ENCODE peak calls at places on chromosome 14, in seven cellular contexts. One of them, this sample, is unnamed.

GRCh38 chr14:64612021-64612380 is 62.2 kb downstream of the PPP1R36 start:
- DNase-seq in uterus: no peak
- DNase-seq in A549: peak; percentile 47
- DNase-seq in pancreas: no peak
- DNase-seq in iPS DF 6.9: no peak
- DNase-seq in CD4-positive, alpha-beta memory T cell: no peak
- DNase-seq in BE2C: no peak
- DNase-seq in this sample: no peak

GRCh38 chr14:57656853-57657252 is 163.2 kb upstream of the CCDC198 start:
- DNase-seq in uterus: no peak
- DNase-seq in A549: no peak
- DNase-seq in pancreas: no peak
- DNase-seq in iPS DF 6.9: no peak
- DNase-seq in CD4-positive, alpha-beta memory T cell: no peak
- DNase-seq in BE2C: no peak
- DNase-seq in this sample: no peak

GRCh38 chr14:71400821-71401447 is 493.7 kb downstream of the PCNX1 start:
- DNase-seq in uterus: no peak
- DNase-seq in A549: no peak
- DNase-seq in pancreas: no peak
- DNase-seq in iPS DF 6.9: no peak
- DNase-seq in CD4-positive, alpha-beta memory T cell: no peak
- DNase-seq in BE2C: no peak
- DNase-seq in this sample: no peak

GRCh38 chr14:53126705-53127104 is 26.4 kb downstream of the DDHD1 start:
- DNase-seq in uterus: no peak
- DNase-seq in A549: no peak
- DNase-seq in pancreas: no peak
- DNase-seq in iPS DF 6.9: no peak
- DNase-seq in CD4-positive, alpha-beta memory T cell: no peak
- DNase-seq in BE2C: no peak
- DNase-seq in this sample: peak; percentile 74

GRCh38 chr14:98692832-98693231 is 579.2 kb downstream of the BCL11B start:
- DNase-seq in uterus: no peak
- DNase-seq in A549: no peak
- DNase-seq in pancreas: no peak
- DNase-seq in iPS DF 6.9: no peak
- DNase-seq in CD4-positive, alpha-beta memory T cell: no peak
- DNase-seq in BE2C: no peak
- DNase-seq in this sample: no peak

GRCh38 chr14:101562659-101563351 is 1.5 kb downstream of the DIO3 start:
- DNase-seq in uterus: no peak
- DNase-seq in A549: no peak
- DNase-seq in pancreas: no peak
- DNase-seq in iPS DF 6.9: no peak
- DNase-seq in CD4-positive, alpha-beta memory T cell: no peak
- DNase-seq in BE2C: no peak
- DNase-seq in this sample: no peak

GRCh38 chr14:100199240-100199860 is 39.6 kb upstream of the YY1 start:
- DNase-seq in uterus: no peak
- DNase-seq in A549: no peak
- DNase-seq in pancreas: no peak
- DNase-seq in iPS DF 6.9: no peak
- DNase-seq in CD4-positive, alpha-beta memory T cell: no peak
- DNase-seq in BE2C: no peak
- DNase-seq in this sample: no peak

GRCh38 chr14:72172597-72172996 is 240.4 kb downstream of the RGS6 start:
- DNase-seq in uterus: no peak
- DNase-seq in A549: no peak
- DNase-seq in pancreas: no peak
- DNase-seq in iPS DF 6.9: no peak
- DNase-seq in CD4-positive, alpha-beta memory T cell: no peak
- DNase-seq in BE2C: no peak
- DNase-seq in this sample: no peak

GRCh38 chr14:100306256-100306505 is at the start of gene SLC25A29:
- DNase-seq in uterus: no peak
- DNase-seq in A549: no peak
- DNase-seq in pancreas: no peak
- DNase-seq in iPS DF 6.9: no peak
- DNase-seq in CD4-positive, alpha-beta memory T cell: peak; percentile 12
- DNase-seq in BE2C: no peak
- DNase-seq in this sample: no peak

GRCh38 chr14:66624319-66624937 is 116.5 kb downstream of the GPHN start:
- DNase-seq in uterus: no peak
- DNase-seq in A549: peak; percentile 35
- DNase-seq in pancreas: peak; percentile 70
- DNase-seq in iPS DF 6.9: no peak
- DNase-seq in CD4-positive, alpha-beta memory T cell: peak; percentile 14
- DNase-seq in BE2C: peak; percentile 74
- DNase-seq in this sample: peak; percentile 84

GRCh38 chr14:20347747-20348146 is 4.3 kb downstream of the PARP2 start:
- DNase-seq in uterus: no peak
- DNase-seq in A549: no peak
- DNase-seq in pancreas: no peak
- DNase-seq in iPS DF 6.9: no peak
- DNase-seq in CD4-positive, alpha-beta memory T cell: no peak
- DNase-seq in BE2C: no peak
- DNase-seq in this sample: no peak

DNA sequence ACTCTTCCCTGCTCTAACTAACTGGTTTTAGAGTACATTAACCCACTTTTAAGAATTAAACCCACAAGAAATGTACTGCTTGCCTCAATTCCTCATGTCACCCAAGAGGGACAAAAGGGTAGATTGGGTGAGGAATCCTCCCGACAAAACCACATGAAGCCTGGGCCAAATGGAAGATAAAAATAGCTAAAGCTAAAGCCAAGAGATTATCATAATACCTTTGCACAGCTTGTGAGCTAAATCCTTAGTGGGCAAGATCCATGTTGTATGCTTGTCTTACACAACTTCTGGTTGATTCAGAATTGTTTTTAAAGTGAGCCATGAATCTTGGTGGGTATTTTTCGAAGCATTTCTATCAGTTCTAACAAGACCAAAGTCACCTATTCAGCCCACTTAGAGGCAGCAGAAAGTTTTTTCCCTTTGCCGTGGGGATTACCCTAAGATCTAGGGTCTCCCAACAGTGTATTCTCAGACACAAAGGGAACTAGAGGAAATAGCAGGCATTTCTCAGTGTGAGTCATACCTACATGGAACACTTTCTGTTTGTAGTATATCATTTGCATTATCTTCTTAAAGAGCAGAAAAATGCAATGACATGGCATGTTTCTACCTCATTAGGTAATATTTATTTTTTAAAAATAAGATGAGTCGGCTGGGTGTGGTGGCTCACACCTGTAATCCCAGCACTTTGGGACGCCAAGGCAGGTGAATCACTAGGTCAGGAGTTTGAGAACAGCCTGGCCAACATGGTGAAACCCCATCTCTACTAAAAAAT is 616.6 kb downstream of the KCNH5 start:
- DNase-seq in uterus: no peak
- DNase-seq in A549: no peak
- DNase-seq in pancreas: no peak
- DNase-seq in iPS DF 6.9: no peak
- DNase-seq in CD4-positive, alpha-beta memory T cell: no peak
- DNase-seq in BE2C: no peak
- DNase-seq in this sample: no peak
- H3K4me1 ChIP-seq in uterus: no peaks in the 10 kb centered on the region
- H3K4me1 ChIP-seq in A549: no peaks in the 10 kb centered on the region
- H3K4me1 ChIP-seq in pancreas: no peaks in the 10 kb centered on the region
- H3K4me1 ChIP-seq in iPS DF 6.9: no peaks in the 10 kb centered on the region
- H3K4me1 ChIP-seq in CD4-positive, alpha-beta memory T cell: no peaks in the 10 kb centered on the region
- H3K4me1 ChIP-seq in BE2C: no peaks in the 10 kb centered on the region
- H3K4me1 ChIP-seq in this sample: no peaks in the 10 kb centered on the region

GRCh38 chr14:74595006-74595735 is 16.9 kb downstream of the LTBP2 start:
- DNase-seq in uterus: peak; percentile 95
- DNase-seq in A549: no peak
- DNase-seq in pancreas: no peak
- DNase-seq in iPS DF 6.9: no peak
- DNase-seq in CD4-positive, alpha-beta memory T cell: no peak
- DNase-seq in BE2C: peak; percentile 49
- DNase-seq in this sample: no peak
- H3K4me1 ChIP-seq in uterus: peaks cover 47% of the 10 kb centered on the region
- H3K4me1 ChIP-seq in A549: no peaks in the 10 kb centered on the region
- H3K4me1 ChIP-seq in pancreas: peaks cover 5% of the 10 kb centered on the region
- H3K4me1 ChIP-seq in iPS DF 6.9: no peaks in the 10 kb centered on the region
- H3K4me1 ChIP-seq in CD4-positive, alpha-beta memory T cell: no peaks in the 10 kb centered on the region
- H3K4me1 ChIP-seq in BE2C: peaks cover 9% of the 10 kb centered on the region
- H3K4me1 ChIP-seq in this sample: peaks cover 5% of the 10 kb centered on the region

GRCh38 chr14:73728106-73729014 is 14.2 kb upstream of the PNMA1 start:
- DNase-seq in uterus: peak; percentile 85
- DNase-seq in A549: peak; percentile 87
- DNase-seq in pancreas: peak; percentile 89
- DNase-seq in iPS DF 6.9: peak; percentile 88
- DNase-seq in CD4-positive, alpha-beta memory T cell: peak; percentile 84
- DNase-seq in BE2C: peak; percentile 87
- DNase-seq in this sample: peak; percentile 95

GRCh38 chr14:73731111-73731510 is 16.9 kb upstream of the PNMA1 start:
- DNase-seq in uterus: no peak
- DNase-seq in A549: no peak
- DNase-seq in pancreas: no peak
- DNase-seq in iPS DF 6.9: no peak
- DNase-seq in CD4-positive, alpha-beta memory T cell: no peak
- DNase-seq in BE2C: no peak
- DNase-seq in this sample: no peak

GRCh38 chr14:73729015-73729330 is 14.8 kb upstream of the PNMA1 start:
- DNase-seq in uterus: no peak
- DNase-seq in A549: no peak
- DNase-seq in pancreas: no peak
- DNase-seq in iPS DF 6.9: no peak
- DNase-seq in CD4-positive, alpha-beta memory T cell: no peak
- DNase-seq in BE2C: no peak
- DNase-seq in this sample: no peak

GRCh38 chr14:73732006-73732405 is 17.8 kb upstream of the PNMA1 start:
- DNase-seq in uterus: no peak
- DNase-seq in A549: no peak
- DNase-seq in pancreas: no peak
- DNase-seq in iPS DF 6.9: no peak
- DNase-seq in CD4-positive, alpha-beta memory T cell: no peak
- DNase-seq in BE2C: no peak
- DNase-seq in this sample: no peak

DNA sequence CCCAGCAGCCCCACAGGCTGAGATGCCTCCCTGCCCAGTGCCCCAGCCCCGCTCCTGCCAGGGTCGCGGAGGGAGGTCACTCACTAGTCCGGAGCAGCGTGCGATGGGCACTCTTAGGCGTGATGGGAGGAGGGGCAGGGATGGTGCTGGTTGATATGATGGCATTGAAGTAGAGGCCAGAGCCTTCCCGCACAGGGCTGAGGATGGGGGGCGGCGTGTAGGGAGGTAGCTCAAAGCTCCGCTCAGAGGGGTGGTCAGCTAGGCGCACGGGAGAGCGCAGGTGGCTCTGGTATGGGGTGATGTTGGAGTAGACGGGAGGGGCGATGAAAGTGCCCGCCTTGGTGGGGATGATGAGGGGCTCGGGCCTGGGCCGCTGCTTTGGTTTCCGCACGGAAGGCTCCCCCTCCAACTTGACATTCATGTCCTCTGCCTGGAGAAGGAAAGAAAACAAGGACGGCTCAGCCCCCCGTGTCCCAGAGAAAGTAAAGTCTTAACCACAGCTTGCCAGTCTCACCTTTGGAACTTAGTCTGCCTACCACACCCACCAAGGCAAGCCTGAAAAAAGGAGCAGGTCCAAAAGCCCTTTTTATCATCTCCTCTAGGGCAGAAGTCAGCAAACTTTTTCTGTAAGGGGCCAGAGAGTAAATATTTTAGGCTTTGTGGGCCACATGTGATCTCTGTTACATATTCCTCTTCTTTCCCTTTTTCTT is 15.5 kb upstream of the PNMA1 start:
- DNase-seq in uterus: no peak
- DNase-seq in A549: no peak
- DNase-seq in pancreas: no peak
- DNase-seq in iPS DF 6.9: no peak
- DNase-seq in CD4-positive, alpha-beta memory T cell: no peak
- DNase-seq in BE2C: no peak
- DNase-seq in this sample: no peak
- H3K4me1 ChIP-seq in uterus: peaks cover 21% of the 10 kb centered on the region
- H3K4me1 ChIP-seq in A549: peaks cover 41% of the 10 kb centered on the region
- H3K4me1 ChIP-seq in pancreas: no peaks in the 10 kb centered on the region
- H3K4me1 ChIP-seq in iPS DF 6.9: peaks cover 1% of the 10 kb centered on the region
- H3K4me1 ChIP-seq in CD4-positive, alpha-beta memory T cell: peaks cover 34% of the 10 kb centered on the region
- H3K4me1 ChIP-seq in BE2C: peaks cover 12% of the 10 kb centered on the region
- H3K4me1 ChIP-seq in this sample: peaks cover 3% of the 10 kb centered on the region

GRCh38 chr14:90291699-90292098 is 35.3 kb downstream of the PSMC1 start:
- DNase-seq in uterus: no peak
- DNase-seq in A549: no peak
- DNase-seq in pancreas: no peak
- DNase-seq in iPS DF 6.9: no peak
- DNase-seq in CD4-positive, alpha-beta memory T cell: no peak
- DNase-seq in BE2C: no peak
- DNase-seq in this sample: no peak
- H3K4me1 ChIP-seq in uterus: no peaks in the 10 kb centered on the region
- H3K4me1 ChIP-seq in A549: no peaks in the 10 kb centered on the region
- H3K4me1 ChIP-seq in pancreas: no peaks in the 10 kb centered on the region
- H3K4me1 ChIP-seq in iPS DF 6.9: no peaks in the 10 kb centered on the region
- H3K4me1 ChIP-seq in CD4-positive, alpha-beta memory T cell: no peaks in the 10 kb centered on the region
- H3K4me1 ChIP-seq in BE2C: peaks cover 11% of the 10 kb centered on the region
- H3K4me1 ChIP-seq in this sample: no peaks in the 10 kb centered on the region

GRCh38 chr14:69047255-69047654 is 68.2 kb upstream of the ACTN1 start:
- DNase-seq in uterus: no peak
- DNase-seq in A549: no peak
- DNase-seq in pancreas: no peak
- DNase-seq in iPS DF 6.9: no peak
- DNase-seq in CD4-positive, alpha-beta memory T cell: no peak
- DNase-seq in BE2C: no peak
- DNase-seq in this sample: no peak
- H3K4me1 ChIP-seq in uterus: peaks cover 35% of the 10 kb centered on the region
- H3K4me1 ChIP-seq in A549: peaks cover 26% of the 10 kb centered on the region
- H3K4me1 ChIP-seq in pancreas: peaks cover 49% of the 10 kb centered on the region
- H3K4me1 ChIP-seq in iPS DF 6.9: peaks cover 13% of the 10 kb centered on the region
- H3K4me1 ChIP-seq in CD4-positive, alpha-beta memory T cell: no peaks in the 10 kb centered on the region
- H3K4me1 ChIP-seq in BE2C: peaks cover 43% of the 10 kb centered on the region
- H3K4me1 ChIP-seq in this sample: peaks cover 19% of the 10 kb centered on the region

DNA sequence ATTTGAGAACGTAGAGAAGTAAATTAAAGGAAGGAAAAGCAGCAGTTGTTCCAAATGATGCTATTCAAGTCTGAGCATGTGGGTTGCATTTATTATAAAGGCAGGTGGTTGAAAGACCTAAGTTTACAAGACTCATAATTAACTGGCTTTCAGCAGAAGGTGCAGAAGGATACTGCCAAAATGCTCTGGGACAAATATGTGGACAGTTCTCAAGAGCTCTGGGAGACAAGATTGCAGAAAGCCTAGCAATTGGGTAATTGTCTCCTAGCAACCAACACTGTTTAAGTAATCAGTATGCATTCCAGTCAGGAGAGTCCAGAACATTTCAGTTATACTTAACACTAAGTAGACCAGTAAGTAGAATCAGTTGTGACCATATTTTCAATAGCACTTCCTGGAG is 131.5 kb downstream of the GPR135 start:
- DNase-seq in uterus: peak; percentile 65
- DNase-seq in A549: no peak
- DNase-seq in pancreas: no peak
- DNase-seq in iPS DF 6.9: no peak
- DNase-seq in CD4-positive, alpha-beta memory T cell: no peak
- DNase-seq in BE2C: no peak
- DNase-seq in this sample: no peak
- H3K4me1 ChIP-seq in uterus: no peaks in the 10 kb centered on the region
- H3K4me1 ChIP-seq in A549: peaks cover 15% of the 10 kb centered on the region
- H3K4me1 ChIP-seq in pancreas: peaks cover 18% of the 10 kb centered on the region
- H3K4me1 ChIP-seq in iPS DF 6.9: peaks cover 11% of the 10 kb centered on the region
- H3K4me1 ChIP-seq in CD4-positive, alpha-beta memory T cell: no peaks in the 10 kb centered on the region
- H3K4me1 ChIP-seq in BE2C: no peaks in the 10 kb centered on the region
- H3K4me1 ChIP-seq in this sample: peaks cover 4% of the 10 kb centered on the region

GRCh38 chr14:54651018-54651351 is 84.1 kb downstream of the SAMD4A start:
- DNase-seq in uterus: no peak
- DNase-seq in A549: peak; percentile 21
- DNase-seq in pancreas: no peak
- DNase-seq in iPS DF 6.9: no peak
- DNase-seq in CD4-positive, alpha-beta memory T cell: no peak
- DNase-seq in BE2C: no peak
- DNase-seq in this sample: no peak
- H3K4me1 ChIP-seq in uterus: peaks cover 11% of the 10 kb centered on the region
- H3K4me1 ChIP-seq in A549: peaks cover 52% of the 10 kb centered on the region
- H3K4me1 ChIP-seq in pancreas: peaks cover 5% of the 10 kb centered on the region
- H3K4me1 ChIP-seq in iPS DF 6.9: peaks cover 6% of the 10 kb centered on the region
- H3K4me1 ChIP-seq in CD4-positive, alpha-beta memory T cell: no peaks in the 10 kb centered on the region
- H3K4me1 ChIP-seq in BE2C: no peaks in the 10 kb centered on the region
- H3K4me1 ChIP-seq in this sample: peaks cover 8% of the 10 kb centered on the region